ENCODE peak calls at places on chromosomes 2 and 18, in eight cellular contexts. V is hepatocyte, S is ovary, Q is heart left ventricle, G is uterus, O is psoas muscle, R is fibroblast of lung, W is prostate gland. C is an unnamed sample.

GRCh38 chr2:96195410-96196071 is 13.1 kb downstream of the STARD7 start:
- DNase-seq in V (no peak), W (no peak), G (no peak), R (peak; percentile 39), Q (no peak), S (no peak), O (no peak), C (peak; percentile 83)

GRCh38 chr2:166632616-166633015 is 138.6 kb upstream of the SCN7A start:
- DNase-seq in O (no peak), S (no peak), Q (no peak), W (no peak), R (peak; percentile 99), V (no peak), G (no peak), C (peak; percentile 100)

GRCh38 chr2:175973373-175973772 is 28.7 kb downstream of the LNPK start:
- DNase-seq in S (no peak), Q (no peak), G (no peak), R (no peak), W (no peak), V (no peak), O (no peak), C (no peak)

GRCh38 chr2:2664989-2665833 is 334.1 kb upstream of the MYT1L start:
- DNase-seq in V (peak; percentile 84), O (no peak), Q (no peak), S (no peak), W (no peak), R (peak; percentile 65), G (no peak), C (peak; percentile 89)

GRCh38 chr2:208025814-208026184 is 472 bp upstream of the PLEKHM3 start:
- DNase-seq in O (no peak), S (no peak), G (peak; percentile 18), R (no peak), Q (no peak), W (no peak), V (no peak), C (no peak)

GRCh38 chr2:105999590-105999989 is 194.5 kb downstream of the UXS1 start:
- DNase-seq in O (no peak), G (no peak), S (no peak), V (no peak), R (no peak), Q (no peak), W (no peak), C (no peak)

GRCh38 chr2:31138037-31138962 is at the start of gene GALNT14:
- DNase-seq in S (peak; percentile 9), W (peak; percentile 44), R (peak; percentile 19), V (peak; percentile 81), O (peak; percentile 71), G (no peak), Q (peak; percentile 49), C (peak; percentile 10)

GRCh38 chr18:35851286-35851967 is 121.1 kb upstream of the RMP24 start:
- DNase-seq in V (no peak), S (no peak), G (no peak), Q (no peak), R (no peak), O (no peak), W (no peak), C (no peak)

GRCh38 chr18:77101410-77102245 is 31.0 kb downstream of the MBP start:
- DNase-seq in O (peak; percentile 93), V (peak; percentile 72), R (peak; percentile 93), S (peak; percentile 84), G (peak; percentile 92), Q (peak; percentile 72), W (no peak), C (peak; percentile 97)

GRCh38 chr2:100877555-100877954 is 57.6 kb downstream of the NPAS2 start:
- DNase-seq in R (peak; percentile 74), O (no peak), G (no peak), W (no peak), Q (no peak), V (no peak), S (no peak), C (peak; percentile 47)

GRCh38 chr2:46547223-46548102 is 68.1 kb downstream of the TMEM247 start:
- DNase-seq in G (no peak), S (no peak), R (no peak), O (peak; percentile 78), W (no peak), Q (peak; percentile 63), V (no peak), C (no peak)

GRCh38 chr2:76599732-76600368 is 889.1 kb upstream of the GCFC2 start:
- DNase-seq in G (no peak), V (peak; percentile 93), W (peak; percentile 33), O (peak; percentile 46), S (no peak), R (peak; percentile 78), Q (peak; percentile 34), C (peak; percentile 42)

GRCh38 chr2:32068-32467 is 14.2 kb downstream of the FAM110C start:
- DNase-seq in G (no peak), S (no peak), O (no peak), V (no peak), Q (no peak), R (no peak), W (no peak), C (no peak)

GRCh38 chr2:229777716-229778115 is 63.4 kb upstream of the DNER start:
- DNase-seq in G (no peak), W (no peak), R (no peak), Q (no peak), V (no peak), O (no peak), S (no peak), C (no peak)

GRCh38 chr18:24055878-24056277 is 41.3 kb downstream of the TTC39C start:
- DNase-seq in O (no peak), Q (no peak), R (no peak), G (no peak), S (no peak), W (no peak), V (no peak), C (no peak)

GRCh38 chr2:183284606-183285005 is 160.4 kb downstream of the NUP35 start:
- DNase-seq in W (no peak), G (no peak), Q (no peak), V (no peak), O (no peak), S (no peak), R (no peak), C (peak; percentile 40)

DNA sequence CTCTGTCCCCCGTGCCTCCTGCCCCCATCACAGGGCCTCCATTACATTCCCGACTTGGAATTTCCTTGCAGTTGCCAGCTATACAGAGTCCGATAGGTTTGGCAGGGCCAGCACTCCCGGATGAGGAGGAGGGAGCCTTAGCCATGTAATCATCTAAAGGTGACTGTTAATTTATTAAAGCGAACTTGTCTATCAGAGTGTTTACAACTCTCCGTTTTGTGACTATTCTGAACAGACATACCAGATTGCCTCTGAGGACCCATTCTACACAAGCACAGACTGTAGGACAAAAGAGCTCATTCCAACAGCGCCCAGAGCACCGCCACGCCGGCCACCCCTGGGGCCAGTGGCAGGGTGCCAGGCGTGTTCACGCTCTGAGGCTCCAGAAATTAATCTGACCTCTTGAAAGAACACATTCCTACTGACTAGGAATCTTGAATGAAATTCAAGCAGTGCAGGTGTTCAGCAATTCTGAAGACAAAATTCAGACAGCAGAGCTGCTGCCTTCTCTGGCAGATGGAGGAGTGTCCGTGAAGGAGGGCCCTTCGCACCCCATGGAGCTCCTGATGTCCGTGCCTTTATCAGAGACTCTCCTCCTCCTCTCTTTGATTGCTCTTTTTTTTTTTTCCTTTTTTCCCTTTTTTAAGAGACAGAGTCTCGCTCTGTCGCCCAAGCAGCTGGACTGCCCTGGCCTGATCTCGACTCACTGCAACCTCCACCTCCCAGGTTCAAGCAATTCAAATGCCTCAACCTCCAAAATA is 58.1 kb upstream of the RALBP1 start:
- DNase-seq in Q (peak; percentile 36), G (peak; percentile 31), O (peak; percentile 65), S (peak; percentile 28), V (peak; percentile 21), W (no peak), R (peak; percentile 57), C (peak; percentile 84)
- H3K4me1 ChIP-seq in Q (peaks cover 12% of the 10 kb centered on the region), G (no peaks in the 10 kb centered on the region), O (peaks cover 11% of the 10 kb centered on the region), S (peaks cover 4% of the 10 kb centered on the region), V (peaks cover 17% of the 10 kb centered on the region), W (no peaks in the 10 kb centered on the region), R (no peaks in the 10 kb centered on the region), C (peaks cover 14% of the 10 kb centered on the region)

DNA sequence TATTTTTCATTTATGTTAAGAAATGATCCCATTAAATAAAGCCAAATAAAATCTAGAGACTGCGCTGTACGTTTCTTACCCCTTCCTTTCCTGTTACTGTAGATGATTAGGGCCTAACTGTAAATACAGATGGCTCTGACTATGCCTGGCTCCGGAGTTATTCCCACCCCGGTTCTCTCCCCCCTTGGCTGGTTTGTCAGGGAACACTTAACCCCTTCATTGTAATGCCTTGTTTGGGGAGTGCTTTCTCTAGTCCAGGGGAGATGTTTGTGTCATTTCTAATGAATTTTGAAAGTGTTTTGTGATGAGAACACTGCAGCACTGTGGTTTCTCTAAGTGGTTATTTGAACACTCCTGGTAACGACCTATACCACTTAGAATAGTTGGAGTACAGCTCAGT is 8.8 kb downstream of the UNC50 start:
- DNase-seq in W (no peak), V (no peak), O (no peak), G (no peak), S (no peak), R (no peak), Q (no peak), C (no peak)
- H3K36me3 ChIP-seq in W (peaks cover 2% of the 10 kb centered on the region), V (peaks cover 6% of the 10 kb centered on the region), O (peaks cover 6% of the 10 kb centered on the region), G (no peaks in the 10 kb centered on the region), S (no peaks in the 10 kb centered on the region), R (peaks cover 9% of the 10 kb centered on the region), Q (peaks cover 19% of the 10 kb centered on the region), C (peaks cover 24% of the 10 kb centered on the region)

DNA sequence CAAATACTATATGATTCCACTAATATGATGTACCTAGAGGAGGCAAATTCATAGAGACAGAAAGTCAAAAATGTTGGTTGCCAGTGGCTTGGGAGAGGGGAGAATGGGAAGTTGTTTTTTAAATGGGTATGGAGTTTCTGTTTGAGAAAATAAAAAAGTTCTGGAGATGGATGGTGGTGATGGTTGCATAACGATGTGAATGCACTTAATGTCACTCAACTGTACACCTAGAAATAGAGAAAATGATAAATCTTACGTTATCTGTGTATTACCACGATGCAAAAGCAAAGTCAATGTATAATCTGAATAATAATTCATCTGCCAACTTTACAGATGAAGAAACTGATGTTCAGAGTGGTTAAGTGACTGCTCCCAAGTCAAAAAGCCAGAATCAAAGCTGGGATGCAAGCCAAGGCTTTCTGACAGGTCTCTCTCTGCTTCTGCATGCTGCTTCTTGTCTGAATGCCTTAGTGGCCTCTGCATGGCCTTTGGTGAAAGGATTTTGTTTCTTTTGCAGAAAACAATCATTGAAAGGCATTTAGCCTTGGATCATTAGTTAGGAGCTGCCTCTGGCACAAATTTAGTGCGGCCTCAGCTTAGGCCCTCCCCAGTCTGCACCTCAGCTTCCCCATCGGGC is 46.5 kb upstream of the MYCN start:
- DNase-seq in S (no peak), R (no peak), O (no peak), V (no peak), W (peak; percentile 42), Q (no peak), G (no peak), C (no peak)
- TF ChIP-seq CTCF in S (no peak), R (no peak), O (no peak), V (no peak), W (no peak), Q (no peak), G (no peak), C (no peak)

DNA sequence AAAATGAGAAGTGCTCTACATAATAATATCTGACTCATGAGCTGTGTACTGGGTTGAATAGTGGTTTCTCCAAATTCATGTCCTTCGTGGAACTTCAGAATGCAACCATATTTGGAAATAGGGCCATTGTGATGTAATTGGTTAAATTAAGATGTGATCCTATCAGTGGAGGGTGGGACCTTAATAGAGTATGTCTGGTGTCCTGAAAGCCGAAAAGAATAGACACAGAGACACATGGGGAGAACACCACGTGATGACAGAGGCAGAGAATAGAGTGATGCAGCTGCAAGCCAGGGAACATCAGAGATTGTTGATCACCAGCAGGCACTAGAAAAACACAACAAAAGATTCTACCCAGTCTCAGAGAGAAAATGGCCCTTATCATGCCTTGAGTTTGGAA is 310.1 kb downstream of the EXOC6B start:
- DNase-seq in O (no peak), R (no peak), W (no peak), Q (no peak), S (no peak), V (no peak), G (no peak), C (peak; percentile 43)
- H3K4me1 ChIP-seq in O (no peaks in the 10 kb centered on the region), R (no peaks in the 10 kb centered on the region), W (no peaks in the 10 kb centered on the region), Q (peaks cover 11% of the 10 kb centered on the region), S (peaks cover 2% of the 10 kb centered on the region), V (peaks cover 15% of the 10 kb centered on the region), G (no peaks in the 10 kb centered on the region), C (no peaks in the 10 kb centered on the region)